ENCODE peak calls at places on chromosomes 11 and 22, in six cellular contexts. P is hepatocyte, I is NCI-H2029, K is HT1080, F is hippocampal formation, L is non-pigmented ciliary epithelial cell. Y is an unnamed sample.
A peak's percentile ranks its signal among the peaks of the same experiment; 100 is the strongest.

GRCh38 chr22:46251816-46252380 is 1.8 kb upstream of the CDPF1 start:
- DNase-seq in P (no peak), I (no peak), K (no peak), F (no peak), L (no peak), Y (no peak)

GRCh38 chr11:57764527-57764926 is 2.9 kb downstream of the CTNND1 start:
- DNase-seq in P (no peak), I (no peak), K (no peak), F (no peak), L (no peak), Y (no peak)

GRCh38 chr11:64093233-64094039 is 57.7 kb downstream of the FLRT1 start:
- DNase-seq in P (peak; percentile 37), I (no peak), K (no peak), F (no peak), L (no peak), Y (no peak)

GRCh38 chr11:115500547-115501503 is 3.4 kb downstream of the CADM1 start:
- DNase-seq in P (no peak), I (no peak), K (no peak), F (peak; percentile 80), L (no peak), Y (no peak)

GRCh38 chr11:10488581-10489443 is 33.7 kb downstream of the AMPD3 start:
- DNase-seq in P (no peak), I (no peak), K (no peak), F (no peak), L (no peak), Y (no peak)

GRCh38 chr11:66880484-66881211 is 23.8 kb downstream of the LRFN4 start:
- DNase-seq in P (no peak), I (peak; percentile 90), K (peak; percentile 71), F (peak; percentile 49), L (no peak), Y (no peak)

GRCh38 chr11:34356130-34356529 is 1.7 kb downstream of the ABTB2 start:
- DNase-seq in P (no peak), I (no peak), K (peak; percentile 15), F (no peak), L (no peak), Y (no peak)

GRCh38 chr11:126968915-126969314 is 31.7 kb downstream of the KIRREL3 start:
- DNase-seq in P (no peak), I (no peak), K (no peak), F (no peak), L (no peak), Y (no peak)

GRCh38 chr22:27827586-27828213 is 26.1 kb upstream of the MN1 start:
- DNase-seq in P (no peak), I (no peak), K (no peak), F (no peak), L (no peak), Y (no peak)

GRCh38 chr22:46180370-46181137 is 30.2 kb downstream of the PPARA start:
- DNase-seq in P (no peak), I (no peak), K (no peak), F (no peak), L (no peak), Y (no peak)

GRCh38 chr11:46210133-46210636 is 67.3 kb upstream of the CREB3L1 start:
- DNase-seq in P (no peak), I (no peak), K (peak; percentile 83), F (no peak), L (peak; percentile 18), Y (no peak)

GRCh38 chr11:6258571-6258998 is 1.1 kb upstream of the CCKBR start:
- DNase-seq in P (peak; percentile 53), I (peak; percentile 6), K (no peak), F (no peak), L (no peak), Y (no peak)

GRCh38 chr11:116240661-116241060 is 532.1 kb downstream of the BUD13 start:
- DNase-seq in P (no peak), I (no peak), K (no peak), F (no peak), L (no peak), Y (no peak)

GRCh38 chr11:62923634-62924411 is 2.7 kb upstream of the CHRM1 start:
- DNase-seq in P (no peak), I (peak; percentile 33), K (no peak), F (no peak), L (no peak), Y (no peak)

GRCh38 chr11:29051935-29052334 is 943.7 kb downstream of the METTL15 start:
- DNase-seq in P (no peak), I (no peak), K (peak; percentile 28), F (no peak), L (no peak), Y (no peak)

GRCh38 chr11:34126959-34127848 is 21.8 kb downstream of the NAT10 start:
- DNase-seq in P (no peak), I (no peak), K (peak; percentile 37), F (no peak), L (no peak), Y (no peak)

GRCh38 chr11:13030857-13031256 is 21.7 kb downstream of the RASSF10 start:
- DNase-seq in P (peak; percentile 21), I (peak; percentile 90), K (peak; percentile 29), F (no peak), L (no peak), Y (no peak)

GRCh38 chr11:12827929-12828812 is 153.9 kb downstream of the TEAD1 start:
- DNase-seq in P (peak; percentile 67), I (peak; percentile 74), K (peak; percentile 77), F (peak; percentile 58), L (no peak), Y (peak; percentile 65)

Y was measured in astrocyte of the cerebellum.